ENCODE peak calls at places on chromosomes 11 and 22, in six cellular contexts. G is mucosa of descending colon, P is kidney epithelial cell, Z is dorsolateral prefrontal cortex, I is fibroblast of pulmonary artery, N is astrocyte of the spinal cord. U is an unnamed sample.

GRCh38 chr11:122022646-122023045 is 93.4 kb downstream of the BLID start:
- DNase-seq in N (no peak), I (no peak), P (no peak), Z (no peak), G (no peak), U (no peak)

GRCh38 chr22:25346859-25347751 is 127.7 kb downstream of the CRYBB2 start:
- DNase-seq in I (peak), P (no peak), Z (no peak), G (no peak), N (no peak), U (no peak)

GRCh38 chr11:14973621-14974020 is 1.5 kb upstream of the CALCA start:
- DNase-seq in G (no peak), I (no peak), N (peak), P (no peak), Z (no peak), U (peak)

GRCh38 chr11:70141490-70142014 is 61.5 kb upstream of the FADD start:
- DNase-seq in Z (no peak), N (no peak), G (no peak), I (no peak), P (no peak), U (peak)

GRCh38 chr22:36317658-36318271 is 64.8 kb downstream of the APOL1 start:
- DNase-seq in N (no peak), P (no peak), I (no peak), Z (no peak), G (no peak), U (no peak)

GRCh38 chr11:78022397-78023396 is at the start of gene KCTD14:
- DNase-seq in G (peak), Z (no peak), I (no peak), N (no peak), P (no peak), U (no peak)

GRCh38 chr22:37253164-37253660 is 9.1 kb upstream of the RAC2 start:
- DNase-seq in Z (no peak), I (no peak), G (no peak), P (no peak), N (no peak), U (no peak)

GRCh38 chr11:47672283-47672730 is 29.9 kb upstream of the MTCH2 start:
- DNase-seq in Z (no peak), P (no peak), G (no peak), I (peak), N (no peak), U (no peak)

GRCh38 chr22:37331034-37331428 is 48.7 kb downstream of the CYTH4 start:
- DNase-seq in P (no peak), N (peak), G (no peak), I (peak), Z (peak), U (no peak)

GRCh38 chr11:88886796-88887195 is 179.0 kb downstream of the GRM5 start:
- DNase-seq in I (peak), N (peak), Z (no peak), P (no peak), G (peak), U (peak)

GRCh38 chr11:66869471-66869870 is 12.6 kb downstream of the LRFN4 start:
- DNase-seq in N (no peak), Z (no peak), P (no peak), I (no peak), G (no peak), U (no peak)

GRCh38 chr22:41048791-41049717 is 43.3 kb upstream of the EP300 start:
- DNase-seq in G (peak), Z (peak), I (peak), N (peak), P (peak), U (no peak)

GRCh38 chr11:47466701-47467250 is 17.8 kb upstream of the RAPSN start:
- DNase-seq in G (peak), N (peak), I (peak), Z (peak), P (no peak), U (no peak)

GRCh38 chr11:75268626-75269366 is 28.2 kb downstream of the TPBGL start:
- DNase-seq in P (no peak), N (no peak), I (no peak), Z (no peak), G (no peak), U (no peak)

GRCh38 chr11:131773626-131774025 is 403.2 kb downstream of the NTM start:
- DNase-seq in N (no peak), G (no peak), I (no peak), Z (no peak), P (no peak), U (no peak)

GRCh38 chr22:36578619-36579018 is 49.7 kb upstream of the EIF3D start:
- DNase-seq in P (no peak), N (no peak), I (no peak), Z (no peak), G (no peak), U (no peak)

GRCh38 chr22:35311551-35311999 is 11.9 kb downstream of the TOM1 start:
- DNase-seq in Z (no peak), P (no peak), N (no peak), G (no peak), I (no peak), U (no peak)

GRCh38 chr11:33062137-33062536 is 22.8 kb downstream of the TCP11L1 start:
- DNase-seq in G (no peak), P (no peak), N (no peak), Z (no peak), I (no peak), U (no peak)

GRCh38 chr11:34223021-34223813 is 117.8 kb downstream of the NAT10 start:
- DNase-seq in G (peak), I (peak), Z (no peak), N (peak), P (no peak), U (no peak)

GRCh38 chr22:39349967-39350802 is at the start of gene SYNGR1:
- DNase-seq in P (no peak), Z (no peak), N (no peak), G (no peak), I (no peak), U (peak)

GRCh38 chr11:46272816-46273427 is 4.5 kb upstream of the CREB3L1 start:
- DNase-seq in Z (no peak), P (no peak), G (peak), I (peak), N (peak), U (no peak)

GRCh38 chr11:28566643-28567042 is 458.5 kb downstream of the METTL15 start:
- DNase-seq in I (peak), N (peak), G (peak), Z (peak), P (peak), U (peak)

GRCh38 chr11:33168605-33169240 is 7.4 kb upstream of the CSTF3 start:
- DNase-seq in N (peak), P (no peak), I (peak), G (no peak), Z (no peak), U (no peak)

GRCh38 chr11:126727381-126727780 is 273.2 kb downstream of the KIRREL3 start:
- DNase-seq in N (no peak), I (no peak), Z (no peak), P (no peak), G (no peak), U (no peak)

GRCh38 chr11:12131943-12132789 is 21.8 kb downstream of the MICAL2 start:
- DNase-seq in Z (no peak), I (no peak), P (no peak), N (no peak), G (no peak), U (no peak)

GRCh38 chr22:46239261-46240048 is 10.6 kb downstream of the CDPF1 start:
- DNase-seq in P (no peak), G (no peak), N (no peak), I (no peak), Z (no peak), U (peak)

GRCh38 chr11:79336740-79337517 is 103.9 kb downstream of the TENM4 start:
- DNase-seq in P (no peak), I (no peak), Z (no peak), G (no peak), N (no peak), U (no peak)

GRCh38 chr11:62152245-62153086 is 28.7 kb downstream of the INCENP start:
- DNase-seq in I (no peak), N (no peak), P (no peak), G (no peak), Z (no peak), U (no peak)

GRCh38 chr11:69044111-69045013 is 4.4 kb upstream of the TPCN2 start:
- DNase-seq in G (peak), Z (peak), P (peak), I (peak), N (peak), U (peak)

GRCh38 chr22:42316988-42317387 is 46.5 kb upstream of the TCF20 start:
- DNase-seq in N (peak), Z (peak), I (peak), G (peak), P (peak), U (peak)

GRCh38 chr11:3216027-3216525 is 2.5 kb downstream of the MRGPRG start:
- DNase-seq in G (no peak), P (no peak), Z (no peak), I (no peak), N (no peak), U (no peak)

GRCh38 chr11:85831050-85831449 is 20.1 kb upstream of the SYTL2 start:
- DNase-seq in N (no peak), I (no peak), G (no peak), P (no peak), Z (no peak), U (no peak)

GRCh38 chr22:49606562-49606961 is 221.1 kb downstream of the BRD1 start:
- DNase-seq in G (no peak), N (no peak), P (no peak), Z (no peak), I (no peak), U (no peak)

GRCh38 chr22:49602481-49602880 is 225.2 kb downstream of the BRD1 start:
- DNase-seq in P (no peak), Z (no peak), N (no peak), I (no peak), G (no peak), U (no peak)

GRCh38 chr22:49607821-49608220 is 219.9 kb downstream of the BRD1 start:
- DNase-seq in N (no peak), P (no peak), I (no peak), Z (no peak), G (no peak), U (no peak)

GRCh38 chr22:49603016-49603415 is 224.7 kb downstream of the BRD1 start:
- DNase-seq in G (no peak), P (no peak), N (no peak), I (no peak), Z (no peak), U (no peak)

DNA sequence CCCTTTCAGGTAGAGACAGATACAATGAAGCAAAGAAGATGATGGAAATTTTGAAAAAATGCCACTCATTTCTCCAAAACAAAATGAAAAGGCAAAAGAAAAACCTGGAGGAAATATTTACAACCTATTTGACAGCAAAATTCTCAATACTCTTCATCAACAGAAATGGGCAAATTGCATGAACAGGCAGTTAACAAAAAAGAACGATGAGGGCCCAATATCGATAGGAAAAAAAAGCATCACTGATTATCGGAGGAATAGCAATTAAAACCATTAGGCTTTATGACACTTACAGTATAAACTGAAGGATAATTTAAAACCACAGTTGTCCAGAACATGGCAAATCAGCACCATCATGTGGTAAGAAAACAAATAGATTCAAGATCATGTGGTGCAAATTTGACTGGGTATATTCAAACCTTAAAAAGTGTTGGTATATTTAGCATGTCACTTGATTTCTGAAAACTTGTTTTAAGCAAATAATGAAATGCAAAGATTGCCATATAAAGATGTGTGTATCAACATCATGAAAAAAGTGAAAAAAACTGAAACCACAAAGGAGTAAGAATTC is 222.9 kb downstream of the BRD1 start:
- DNase-seq in G (no peak), I (no peak), P (no peak), N (no peak), Z (no peak), U (no peak)
- TF ChIP-seq CTCF in G (no peak), I (no peak), P (no peak), N (no peak), Z (no peak), U (no peak)

DNA sequence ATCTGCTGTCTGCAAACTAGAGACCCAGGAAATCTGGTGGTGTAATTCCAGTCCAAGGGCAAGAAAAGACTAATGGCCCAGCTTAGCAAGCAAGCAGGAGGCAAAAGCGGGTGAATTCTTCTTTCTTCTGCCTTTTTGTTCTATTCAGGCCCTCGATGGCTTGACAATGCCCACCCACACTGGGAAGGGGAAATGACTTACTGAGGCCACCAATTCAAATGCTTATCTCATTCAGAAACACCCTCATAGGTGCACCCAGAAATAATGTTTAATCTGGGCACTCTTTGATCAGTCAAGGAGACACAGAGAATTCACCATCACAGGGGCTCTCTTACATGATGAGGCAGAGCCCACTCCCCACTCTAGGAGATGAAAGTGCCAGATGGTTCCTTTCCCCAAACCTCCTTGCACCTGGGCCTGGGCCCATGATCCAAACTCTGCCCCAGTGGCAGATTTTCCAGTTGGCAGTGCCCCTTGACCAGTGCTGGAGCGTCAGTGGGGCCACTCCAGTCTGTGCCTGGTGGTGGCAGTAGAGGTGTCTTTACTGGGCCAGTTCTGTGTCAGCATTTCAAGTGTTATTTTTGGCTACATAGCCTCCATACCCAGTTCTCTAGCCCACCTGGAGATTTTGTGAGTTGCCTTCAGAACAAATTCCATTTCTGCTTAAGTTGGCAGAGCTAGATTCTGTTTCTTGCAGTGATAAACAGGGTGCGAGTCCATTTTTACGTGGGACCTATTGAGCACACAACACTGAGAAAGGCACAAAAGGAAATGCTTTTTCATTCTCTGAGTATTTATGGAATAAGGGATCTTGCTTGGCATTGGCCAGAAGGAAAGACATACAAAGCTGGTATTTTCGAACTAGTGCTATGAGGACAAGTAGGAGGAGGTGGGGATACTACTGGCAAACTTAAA is 7.5 kb downstream of the ELMOD1 start:
- DNase-seq in G (no peak), N (no peak), Z (no peak), I (peak), P (no peak), U (peak)
- TF ChIP-seq CTCF in G (no peak), N (peak), Z (no peak), I (peak), P (peak), U (peak)

DNA sequence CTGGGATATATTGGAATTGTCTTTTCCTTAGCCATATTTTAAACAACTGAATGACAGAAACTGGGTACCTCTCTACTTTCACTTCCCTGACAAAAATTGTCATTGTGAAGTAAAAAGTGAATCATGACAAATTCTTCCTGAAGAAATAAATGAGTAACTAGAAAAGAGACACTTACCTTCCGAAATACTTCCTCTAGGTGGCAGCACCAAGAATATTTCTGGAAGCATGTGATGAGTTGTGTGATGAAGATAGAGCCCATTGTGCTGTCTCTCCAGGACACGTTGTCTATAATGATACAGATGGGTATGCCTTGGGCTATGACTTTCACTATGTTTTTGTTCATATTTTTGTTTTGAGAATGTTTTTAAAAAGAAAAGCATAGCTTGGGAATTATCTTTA is 21.5 kb downstream of the CASP4 start:
- DNase-seq in P (no peak), N (peak), G (peak), I (peak), Z (no peak), U (peak)
- TF ChIP-seq CTCF in P (peak), N (peak), G (peak), I (peak), Z (peak), U (peak)

DNA sequence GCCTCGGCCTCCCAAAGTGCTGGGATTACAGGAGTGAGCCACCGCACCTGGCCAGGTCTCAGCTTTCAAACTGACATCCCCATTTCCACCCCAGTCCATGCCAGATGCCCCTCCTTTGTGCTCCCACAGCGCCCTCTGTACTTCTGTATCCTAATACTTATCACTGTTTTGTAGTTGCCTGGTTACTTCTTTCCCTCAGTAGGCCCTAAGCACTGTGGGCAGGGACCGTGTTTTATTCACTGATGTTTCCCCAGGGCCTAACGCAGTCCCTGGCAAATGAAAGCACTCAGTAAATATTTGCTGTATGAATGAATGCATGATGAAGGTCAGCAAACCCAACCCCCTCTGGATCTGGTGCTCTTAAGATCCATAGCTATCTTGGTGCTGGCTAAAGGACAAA is 2.2 kb upstream of the TRIM3 start:
- DNase-seq in G (peak), I (no peak), N (no peak), P (no peak), Z (no peak), U (no peak)
- TF ChIP-seq CTCF in G (no peak), I (no peak), N (no peak), P (no peak), Z (no peak), U (no peak)

U was measured in activated CD8-positive, alpha-beta T cell treated with anti-CD3 and anti-CD28 coated beads for 36 hours.